ENCODE peak calls at places on chromosomes 6 and 20, in ten cellular contexts. Y is A673, V is GM23338, D is AG09319, J is globus pallidus, P is smooth muscle cell of the brain vasculature, F is HS-27A, U is osteoblast, L is ELF-1, X is AML-193. E is an unnamed sample.

GRCh38 chr6:137264308-137265075 is 45.3 kb upstream of the IFNGR1 start:
- DNase-seq in Y (peak), D (no peak), J (no peak), U (no peak), X (no peak), F (no peak), P (no peak), V (no peak), L (no peak), E (no peak)

GRCh38 chr6:158767714-158768113 is 51.5 kb downstream of the EZR start:
- DNase-seq in P (no peak), D (no peak), U (peak), V (no peak), L (no peak), J (no peak), F (no peak), X (no peak), Y (no peak), E (no peak)

GRCh38 chr20:21133917-21134622 is 8.2 kb downstream of the KIZ start:
- DNase-seq in F (no peak), P (no peak), X (no peak), Y (no peak), U (no peak), V (no peak), D (no peak), L (no peak), J (no peak), E (no peak)

GRCh38 chr20:17895641-17896246 is 72.8 kb downstream of the SNX5 start:
- DNase-seq in J (peak), F (no peak), V (peak), P (no peak), U (peak), D (no peak), X (no peak), Y (no peak), L (no peak), E (no peak)

GRCh38 chr6:127100510-127101140 is 17.8 kb upstream of the RSPO3 start:
- DNase-seq in F (no peak), U (peak), P (no peak), L (no peak), V (peak), J (no peak), Y (peak), X (peak), D (no peak), E (no peak)

GRCh38 chr6:82842721-82843120 is 222.9 kb downstream of the UBE3D start:
- DNase-seq in F (peak), P (no peak), X (no peak), V (no peak), J (no peak), Y (no peak), D (peak), L (no peak), U (no peak), E (no peak)

GRCh38 chr6:150992279-150992678 is 126.8 kb downstream of the MTHFD1L start:
- DNase-seq in V (no peak), Y (no peak), D (no peak), F (no peak), J (no peak), P (no peak), L (no peak), U (peak), X (no peak), E (no peak)

GRCh38 chr20:19448632-19449031 is 236.2 kb downstream of the SLC24A3 start:
- DNase-seq in J (no peak), L (no peak), U (no peak), Y (no peak), F (no peak), V (no peak), P (no peak), D (no peak), X (no peak), E (no peak)

GRCh38 chr6:43256670-43257664 is 13.7 kb downstream of the TTBK1 start:
- DNase-seq in F (no peak), L (no peak), U (peak), V (no peak), X (no peak), D (no peak), Y (no peak), J (no peak), P (no peak), E (no peak)

GRCh38 chr6:122804962-122805499 is 16.0 kb downstream of the SMPDL3A start:
- DNase-seq in D (no peak), J (no peak), X (no peak), Y (no peak), U (no peak), F (no peak), L (no peak), P (no peak), V (no peak), E (no peak)

GRCh38 chr6:125793280-125793679 is 2.5 kb downstream of the NCOA7 start:
- DNase-seq in X (no peak), V (peak), Y (peak), F (no peak), L (no peak), J (no peak), D (no peak), U (no peak), P (no peak), E (no peak)

GRCh38 chr6:34546551-34547321 is 9.4 kb downstream of the SPDEF start:
- DNase-seq in F (no peak), L (no peak), P (no peak), U (no peak), D (no peak), V (no peak), X (no peak), Y (peak), J (peak), E (no peak)

GRCh38 chr20:45052698-45053440 is 48.1 kb downstream of the KCNS1 start:
- DNase-seq in U (peak), D (peak), P (peak), L (no peak), J (peak), V (no peak), X (no peak), F (no peak), Y (no peak), E (no peak)

GRCh38 chr6:31546339-31546961 is at the start of gene ATP6V1G2:
- DNase-seq in U (peak), P (peak), J (peak), Y (peak), V (peak), L (peak), X (peak), F (peak), D (peak), E (peak)

GRCh38 chr20:43189614-43190331 is at the start of gene PTPRT:
- DNase-seq in D (no peak), U (no peak), X (no peak), J (no peak), V (peak), Y (no peak), L (no peak), P (no peak), F (no peak), E (no peak)

GRCh38 chr6:133173276-133173675 is 67.9 kb upstream of the EYA4 start:
- DNase-seq in J (no peak), L (no peak), D (no peak), U (no peak), Y (no peak), V (no peak), F (no peak), P (no peak), X (no peak), E (no peak)

GRCh38 chr6:106383573-106383972 is 23.1 kb downstream of the CRYBG1 start:
- DNase-seq in F (no peak), V (no peak), L (no peak), Y (no peak), J (no peak), U (no peak), D (no peak), P (no peak), X (peak), E (no peak)

GRCh38 chr6:41626917-41627316 is 11.4 kb upstream of the MDFI start:
- DNase-seq in X (no peak), L (no peak), F (no peak), P (no peak), D (no peak), U (no peak), V (no peak), Y (peak), J (no peak), E (no peak)

GRCh38 chr20:22686097-22686496 is 101.7 kb upstream of the FOXA2 start:
- DNase-seq in Y (peak), P (peak), V (peak), U (peak), F (peak), L (peak), X (peak), J (peak), D (peak), E (no peak)

GRCh38 chr20:37346232-37346525 is 239 bp downstream of the SRC start:
- DNase-seq in U (peak), D (no peak), J (no peak), Y (no peak), V (no peak), P (no peak), L (no peak), F (no peak), X (no peak), E (no peak)

GRCh38 chr20:29427201-29428060 is 1830.0 kb upstream of the DEFB115 start:
- DNase-seq in L (peak), U (no peak), D (no peak), X (no peak), P (no peak), F (no peak), J (no peak), Y (peak), V (no peak), E (no peak)

GRCh38 chr20:13277663-13278295 is 56.7 kb downstream of the ISM1 start:
- DNase-seq in D (peak), U (no peak), Y (no peak), V (no peak), J (no peak), X (no peak), L (no peak), P (no peak), F (no peak), E (no peak)

GRCh38 chr20:8534368-8534767 is 402.3 kb downstream of the PLCB1 start:
- DNase-seq in J (no peak), L (peak), P (no peak), F (no peak), X (no peak), Y (no peak), U (no peak), D (no peak), V (peak), E (no peak)

GRCh38 chr20:33401922-33402369 is 627 bp upstream of the CDK5RAP1 start:
- DNase-seq in V (no peak), L (no peak), D (no peak), J (no peak), P (no peak), X (peak), U (no peak), Y (peak), F (no peak), E (peak)

E was measured in erythroblast.